ENCODE peak calls at places on chromosomes 1 and 21, in seven cellular contexts. H is HCT116, Y is neural progenitor cell, J is PC-3, R is GM23338, V is MM.1S, L is GM23248. P is an unnamed sample.

GRCh38 chr21:21968810-21969588 is 970.8 kb downstream of the NCAM2 start:
- DNase-seq in H (no peak), Y (no peak), R (no peak), L (no peak), V (no peak), J (no peak), P (no peak)

GRCh38 chr21:36754241-36754881 is 55.4 kb downstream of the SIM2 start:
- DNase-seq in R (no peak), Y (peak), H (no peak), J (no peak), L (no peak), V (no peak), P (no peak)

GRCh38 chr1:60277269-60277668 is 203.7 kb upstream of the C1orf87 start:
- DNase-seq in H (no peak), V (no peak), R (no peak), L (no peak), Y (no peak), J (no peak), P (no peak)

GRCh38 chr1:213615226-213615881 is 372.4 kb upstream of the PROX1 start:
- DNase-seq in H (no peak), L (no peak), J (no peak), V (no peak), R (no peak), Y (no peak), P (no peak)

GRCh38 chr1:223556414-223557124 is 108.9 kb downstream of the CAPN8 start:
- DNase-seq in J (peak), Y (peak), H (peak), L (peak), R (peak), V (peak), P (peak)

GRCh38 chr1:156282143-156282478 is 514 bp downstream of the SMG5 start:
- DNase-seq in V (peak), Y (no peak), R (no peak), H (peak), J (peak), L (no peak), P (no peak)

GRCh38 chr1:194600716-194601115 is 1414.3 kb upstream of the B3GALT2 start:
- DNase-seq in J (no peak), V (no peak), H (no peak), L (no peak), Y (no peak), R (no peak), P (no peak)

GRCh38 chr21:40516336-40516735 is 330.6 kb downstream of the DSCAM start:
- DNase-seq in L (no peak), Y (peak), H (no peak), J (no peak), V (no peak), R (peak), P (no peak)

GRCh38 chr1:64263335-64263734 is 59.9 kb downstream of the UBE2U start:
- DNase-seq in L (peak), R (no peak), V (no peak), H (no peak), Y (no peak), J (peak), P (no peak)

GRCh38 chr1:109718495-109718894 is 6.4 kb downstream of the GSTM5 start:
- DNase-seq in H (peak), J (peak), Y (peak), L (peak), R (no peak), V (no peak), P (no peak)

GRCh38 chr21:36980280-36981048 is 14.0 kb upstream of the HLCS start:
- DNase-seq in V (no peak), L (peak), J (peak), R (peak), H (no peak), Y (peak), P (no peak)

GRCh38 chr1:109771712-109772657 is 8.3 kb upstream of the EPS8L3 start:
- DNase-seq in H (no peak), L (no peak), R (no peak), J (no peak), V (no peak), Y (no peak), P (no peak)

GRCh38 chr1:12601690-12602632 is 16.0 kb downstream of the DHRS3 start:
- DNase-seq in J (peak), V (no peak), H (peak), Y (peak), R (peak), L (no peak), P (no peak)

GRCh38 chr1:192535916-192536662 is 39.5 kb upstream of the RGS1 start:
- DNase-seq in H (no peak), Y (no peak), V (no peak), R (no peak), L (no peak), J (no peak), P (no peak)

GRCh38 chr21:37198989-37199924 is 67.9 kb downstream of the VPS26C start:
- DNase-seq in H (peak), R (no peak), J (peak), Y (no peak), L (peak), V (no peak), P (no peak)

GRCh38 chr1:119040906-119041305 is 52.8 kb upstream of the TBX15 start:
- DNase-seq in H (no peak), L (peak), Y (no peak), V (no peak), J (no peak), R (no peak), P (no peak)

GRCh38 chr1:61851849-61852692 is 109.8 kb downstream of the PATJ start:
- DNase-seq in Y (peak), J (peak), H (peak), R (peak), L (peak), V (peak), P (peak)

GRCh38 chr1:115288799-115289198 is 49.2 kb downstream of the NGF start:
- DNase-seq in R (no peak), H (no peak), V (no peak), Y (peak), J (no peak), L (no peak), P (no peak)

GRCh38 chr1:59013276-59013927 is 229.6 kb upstream of the JUN start:
- DNase-seq in J (no peak), V (peak), L (peak), Y (peak), H (no peak), R (peak), P (no peak)

GRCh38 chr1:231533240-231533639 is 4.8 kb downstream of the TSNAX start:
- DNase-seq in J (no peak), Y (no peak), V (no peak), L (no peak), H (no peak), R (no peak), P (no peak)

GRCh38 chr1:154206212-154206611 is at the start of gene CFAP141:
- DNase-seq in Y (no peak), H (no peak), R (peak), L (peak), J (peak), V (no peak), P (no peak)

GRCh38 chr1:19317126-19317910 is 5.2 kb downstream of the SLC66A1 start:
- DNase-seq in H (no peak), R (peak), J (no peak), Y (peak), V (no peak), L (no peak), P (no peak)

GRCh38 chr21:41167348-41168342 is at the start of gene BACE2:
- DNase-seq in J (peak), R (peak), Y (peak), V (peak), H (no peak), L (peak), P (no peak)

GRCh38 chr1:109181085-109181806 is 32.5 kb upstream of the SARS1 start:
- DNase-seq in V (no peak), R (no peak), J (peak), L (peak), Y (no peak), H (no peak), P (no peak)

GRCh38 chr1:2988256-2988655 is 33.0 kb upstream of the ACTRT2 start:
- DNase-seq in Y (no peak), H (no peak), V (no peak), J (no peak), L (no peak), R (no peak), P (no peak)

GRCh38 chr1:43719063-43719462 is 11.7 kb downstream of the ST3GAL3 start:
- DNase-seq in L (peak), Y (no peak), J (no peak), R (no peak), V (no peak), H (no peak), P (no peak)

GRCh38 chr1:65309317-65310077 is at the start of gene DNAJC6:
- DNase-seq in Y (peak), L (peak), H (no peak), V (no peak), R (peak), J (peak), P (no peak)

GRCh38 chr1:228347181-228347580 is 59.5 kb downstream of the TRIM11 start:
- DNase-seq in Y (no peak), H (no peak), J (no peak), V (no peak), R (no peak), L (no peak), P (no peak)

GRCh38 chr1:219862366-219862765 is 66.0 kb downstream of the SLC30A10 start:
- DNase-seq in R (no peak), V (no peak), J (no peak), L (no peak), H (no peak), Y (no peak), P (no peak)

GRCh38 chr1:157133431-157133830 is 4.8 kb downstream of the ETV3 start:
- DNase-seq in R (no peak), J (no peak), H (no peak), Y (no peak), L (no peak), V (no peak), P (no peak)

GRCh38 chr1:39105841-39106765 is 80.0 kb downstream of the NDUFS5 start:
- DNase-seq in R (peak), J (peak), L (peak), Y (peak), V (peak), H (no peak), P (no peak)

GRCh38 chr1:172496678-172497077 is 36.3 kb upstream of the SUCO start:
- DNase-seq in V (no peak), J (no peak), H (no peak), L (peak), Y (no peak), R (no peak), P (no peak)

GRCh38 chr1:57270926-57271698 is 152.7 kb downstream of the DAB1 start:
- DNase-seq in V (no peak), J (no peak), Y (peak), L (no peak), R (no peak), H (no peak), P (no peak)

DNA sequence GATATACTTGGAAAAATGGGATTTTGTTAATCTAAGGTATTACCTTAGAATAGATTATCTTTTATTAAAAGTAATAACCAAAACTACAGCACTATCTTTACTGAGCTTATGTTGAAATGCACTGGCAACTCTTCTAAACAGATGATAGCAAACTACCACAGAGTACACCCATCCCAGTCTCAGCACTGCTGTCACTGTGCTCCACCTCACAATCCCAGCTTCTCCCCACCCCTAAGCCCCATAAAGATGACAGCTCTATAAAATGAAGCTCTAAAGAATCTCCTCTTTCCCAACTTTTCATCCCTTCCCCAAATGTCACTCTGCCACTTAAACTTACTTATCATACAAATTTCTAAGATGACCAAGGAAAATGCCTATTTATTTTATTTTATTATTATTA is 6.4 kb downstream of the DSTYK start:
- DNase-seq in V (no peak), R (no peak), Y (no peak), L (peak), J (no peak), H (no peak), P (no peak)
- H3K27ac ChIP-seq in V (no peak), R (no peak), Y (no peak), L (peak), J (no peak), H (no peak), P (no peak)

GRCh38 chr1:90162216-90162615 is 167.3 kb downstream of the ZNF326 start:
- DNase-seq in R (no peak), Y (no peak), L (no peak), J (no peak), V (no peak), H (no peak), P (no peak)
- TF ChIP-seq EZH2phosphoT487 in R (no peak), Y (no peak), L (no peak), J (no peak), V (no peak), H (no peak), P (no peak)

GRCh38 chr1:24927886-24928630 is 2.0 kb downstream of the RUNX3 start:
- DNase-seq in L (no peak), Y (peak), V (no peak), H (no peak), J (no peak), R (peak), P (no peak)
- H3K4me3 ChIP-seq in L (peak), Y (peak), V (peak), H (peak), J (peak), R (peak), P (peak)

DNA sequence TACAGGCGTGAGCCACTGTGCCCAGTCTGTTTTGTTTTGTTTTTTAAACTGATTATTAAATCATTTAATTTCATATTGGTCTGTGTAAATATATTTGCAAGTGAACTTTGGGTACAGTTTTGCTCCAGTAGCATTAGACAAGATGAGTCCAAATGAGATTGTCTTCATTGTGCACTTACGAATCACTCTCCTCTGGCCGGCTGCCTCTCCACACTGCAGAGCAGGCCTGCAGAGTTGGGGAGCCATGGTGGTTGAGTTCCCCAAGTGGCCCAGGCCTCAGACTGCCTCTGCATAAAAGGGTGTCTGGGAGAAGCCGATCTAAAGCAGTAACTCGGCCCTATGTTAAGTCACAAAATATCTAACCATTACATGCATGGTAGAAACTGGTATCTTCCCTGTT is 74.8 kb downstream of the ATP5PO start:
- DNase-seq in J (no peak), Y (no peak), V (no peak), H (no peak), R (no peak), L (peak), P (no peak)
- H3K27ac ChIP-seq in J (no peak), Y (peak), V (no peak), H (no peak), R (peak), L (no peak), P (no peak)

GRCh38 chr1:244048566-244049141 is 2.4 kb upstream of the ZBTB18 start:
- DNase-seq in J (no peak), R (peak), V (no peak), Y (peak), H (no peak), L (no peak), P (peak)
- TF ChIP-seq EZH2phosphoT487 in J (no peak), R (no peak), V (no peak), Y (no peak), H (no peak), L (no peak), P (no peak)

DNA sequence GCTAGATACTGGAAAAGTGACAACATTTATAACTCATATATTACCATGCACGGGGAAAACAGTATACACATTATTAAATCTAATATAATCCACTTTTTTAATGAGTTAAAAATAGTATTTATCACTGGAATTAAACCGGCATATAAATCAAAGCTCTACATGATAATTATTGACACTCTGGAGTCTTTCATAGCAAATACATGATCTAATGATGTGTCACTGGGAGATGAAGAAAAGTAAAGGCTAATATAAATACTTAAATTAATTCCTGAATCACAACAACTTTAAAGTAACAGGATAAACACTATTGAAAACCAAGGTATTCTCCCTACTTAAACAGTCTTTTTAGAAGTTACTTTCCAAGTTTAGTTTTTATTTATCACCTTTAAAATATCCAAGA is 52.4 kb upstream of the ASPM start:
- DNase-seq in V (no peak), L (peak), H (no peak), J (no peak), R (no peak), Y (no peak), P (no peak)
- H3K4me3 ChIP-seq in V (no peak), L (peak), H (no peak), J (peak), R (peak), Y (peak), P (peak)

DNA sequence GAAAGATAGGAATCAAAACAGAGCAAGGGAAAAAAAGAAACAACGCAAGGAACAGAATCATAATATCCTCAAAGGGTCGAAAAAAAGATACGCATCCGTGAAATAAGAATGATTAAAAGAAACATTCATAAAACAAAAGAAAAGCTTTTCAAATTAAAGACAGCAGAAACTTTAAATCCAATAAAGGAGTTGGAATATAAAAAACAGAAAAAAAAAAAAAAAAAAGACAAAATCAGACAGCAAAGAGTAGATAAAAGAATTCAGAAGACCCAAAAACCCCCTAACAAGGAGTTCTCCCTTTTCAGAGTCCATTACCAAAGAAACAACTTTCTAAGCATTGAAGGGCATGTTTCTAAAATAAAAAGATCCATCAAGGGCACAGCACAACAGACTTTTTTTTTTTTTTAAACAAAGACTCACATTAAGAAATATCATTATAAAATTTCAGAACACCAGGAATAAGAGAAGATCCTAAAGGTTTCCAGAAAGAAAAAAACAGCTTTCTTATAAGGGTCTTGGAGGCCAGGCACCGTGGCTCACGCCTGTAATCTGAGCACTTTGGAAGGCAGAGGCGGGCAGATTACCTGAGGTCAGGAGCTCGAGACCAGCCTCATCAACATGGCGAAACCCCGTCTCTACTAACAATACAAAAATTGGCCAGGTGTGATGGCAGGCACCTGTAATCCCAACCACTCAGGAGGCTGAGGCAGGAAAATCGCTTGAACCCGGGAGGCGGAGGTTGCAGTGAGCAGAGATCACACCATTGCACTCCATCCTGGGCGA is 44.7 kb downstream of the ENAH start:
- DNase-seq in L (no peak), Y (no peak), R (peak), J (no peak), V (no peak), H (no peak), P (no peak)
- H3K27ac ChIP-seq in L (no peak), Y (peak), R (peak), J (no peak), V (no peak), H (no peak), P (no peak)

GRCh38 chr1:35032384-35032739 is 617 bp upstream of the ZMYM6 start:
- DNase-seq in Y (no peak), J (no peak), L (no peak), H (no peak), V (no peak), R (no peak), P (no peak)

GRCh38 chr1:35031103-35031452 is 667 bp downstream of the ZMYM6 start:
- DNase-seq in H (no peak), J (peak), V (peak), Y (peak), R (peak), L (peak), P (peak)

GRCh38 chr1:35030338-35031102 is 1.2 kb downstream of the ZMYM6 start:
- DNase-seq in H (no peak), L (peak), Y (no peak), R (no peak), V (no peak), J (no peak), P (peak)

GRCh38 chr1:35033346-35033745 is 1.6 kb upstream of the ZMYM6 start:
- DNase-seq in R (no peak), L (no peak), V (no peak), H (no peak), J (no peak), Y (no peak), P (no peak)

GRCh38 chr1:35029756-35030155 is 2.0 kb downstream of the ZMYM6 start:
- DNase-seq in L (peak), R (no peak), J (no peak), Y (no peak), H (no peak), V (no peak), P (no peak)
- TF ChIP-seq EZH2phosphoT487 in L (no peak), R (no peak), J (no peak), Y (no peak), H (no peak), V (no peak), P (no peak)

DNA sequence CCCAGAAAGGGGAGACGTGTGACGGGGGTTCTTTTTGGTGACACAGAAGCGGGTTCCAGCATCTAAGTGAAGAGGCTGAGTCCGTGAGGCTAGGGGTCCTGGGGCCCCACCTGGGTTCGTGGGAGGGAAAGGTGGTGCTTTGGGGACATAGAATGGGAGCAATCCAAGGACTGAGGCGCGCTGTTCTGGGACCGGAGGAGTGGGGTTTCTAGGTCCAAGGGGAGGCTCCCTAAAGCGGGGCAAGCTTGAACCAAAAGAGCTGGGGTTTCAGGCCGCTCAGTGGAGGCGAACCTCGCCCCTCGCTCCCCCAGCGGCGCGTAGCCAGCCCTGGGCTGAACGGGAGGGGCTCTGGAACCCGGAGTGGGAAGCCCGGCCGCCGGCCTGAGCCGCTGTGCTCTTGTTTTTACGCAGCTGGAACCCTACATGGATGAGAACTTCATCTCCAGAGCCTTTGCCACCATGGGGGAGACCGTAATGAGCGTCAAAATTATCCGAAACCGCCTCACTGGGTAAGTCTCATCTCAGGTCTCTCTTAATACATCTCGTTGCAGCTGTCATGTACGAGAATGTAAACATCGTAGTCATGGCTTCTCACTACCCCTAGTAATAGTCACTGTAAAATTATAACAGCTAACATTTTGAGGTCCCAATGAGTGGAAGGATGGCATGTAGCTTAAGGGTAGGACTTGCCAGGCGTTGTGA is 495 bp downstream of the TRNAU1AP start:
- DNase-seq in V (peak), L (peak), Y (peak), R (peak), H (no peak), J (peak), P (peak)
- H3K4me3 ChIP-seq in V (peak), L (peak), Y (peak), R (peak), H (peak), J (peak), P (peak)